ENCODE peak calls at places on chromosomes 11 and 22, in four cellular contexts. One of them, this sample, is unnamed.

GRCh38 chr22:42819412-42820069 is 37.5 kb downstream of the ARFGAP3 start:
- DNase-seq in HuH-7.5: no peak
- DNase-seq in stimulated activated CD4-positive, alpha-beta T cell treated with anti-CD3 and anti-CD28 coated beads, TNF-alpha, amount 100 ng/mL, for 48 hours: no peak
- DNase-seq in endothelial cell: no peak
- DNase-seq in this sample: no peak

GRCh38 chr22:41603873-41604332 is 14.3 kb upstream of the PMM1 start:
- DNase-seq in HuH-7.5: no peak
- DNase-seq in stimulated activated CD4-positive, alpha-beta T cell treated with anti-CD3 and anti-CD28 coated beads, TNF-alpha, amount 100 ng/mL, for 48 hours: peak
- DNase-seq in endothelial cell: no peak
- DNase-seq in this sample: no peak

GRCh38 chr22:37167176-37167980 is 17.7 kb upstream of the IL2RB start:
- DNase-seq in HuH-7.5: no peak
- DNase-seq in stimulated activated CD4-positive, alpha-beta T cell treated with anti-CD3 and anti-CD28 coated beads, TNF-alpha, amount 100 ng/mL, for 48 hours: no peak
- DNase-seq in endothelial cell: no peak
- DNase-seq in this sample: no peak

GRCh38 chr11:29224739-29225384 is 792.0 kb downstream of the KCNA4 start:
- DNase-seq in HuH-7.5: no peak
- DNase-seq in stimulated activated CD4-positive, alpha-beta T cell treated with anti-CD3 and anti-CD28 coated beads, TNF-alpha, amount 100 ng/mL, for 48 hours: no peak
- DNase-seq in endothelial cell: no peak
- DNase-seq in this sample: no peak

GRCh38 chr22:31098633-31099110 is 8.7 kb downstream of the SELENOM start:
- DNase-seq in HuH-7.5: peak
- DNase-seq in stimulated activated CD4-positive, alpha-beta T cell treated with anti-CD3 and anti-CD28 coated beads, TNF-alpha, amount 100 ng/mL, for 48 hours: no peak
- DNase-seq in endothelial cell: no peak
- DNase-seq in this sample: no peak

GRCh38 chr11:122440783-122441701 is 214.5 kb upstream of the UBASH3B start:
- DNase-seq in HuH-7.5: no peak
- DNase-seq in stimulated activated CD4-positive, alpha-beta T cell treated with anti-CD3 and anti-CD28 coated beads, TNF-alpha, amount 100 ng/mL, for 48 hours: no peak
- DNase-seq in endothelial cell: peak
- DNase-seq in this sample: no peak

GRCh38 chr11:61912530-61912898 is 4.9 kb downstream of the RAB3IL1 start:
- DNase-seq in HuH-7.5: no peak
- DNase-seq in stimulated activated CD4-positive, alpha-beta T cell treated with anti-CD3 and anti-CD28 coated beads, TNF-alpha, amount 100 ng/mL, for 48 hours: no peak
- DNase-seq in endothelial cell: no peak
- DNase-seq in this sample: no peak

GRCh38 chr11:57390535-57390934 is at the start of gene PRG2:
- DNase-seq in HuH-7.5: no peak
- DNase-seq in stimulated activated CD4-positive, alpha-beta T cell treated with anti-CD3 and anti-CD28 coated beads, TNF-alpha, amount 100 ng/mL, for 48 hours: no peak
- DNase-seq in endothelial cell: no peak
- DNase-seq in this sample: no peak

GRCh38 chr11:110773442-110773841 is 61.2 kb upstream of the ARHGAP20 start:
- DNase-seq in HuH-7.5: no peak
- DNase-seq in stimulated activated CD4-positive, alpha-beta T cell treated with anti-CD3 and anti-CD28 coated beads, TNF-alpha, amount 100 ng/mL, for 48 hours: no peak
- DNase-seq in endothelial cell: no peak
- DNase-seq in this sample: no peak

GRCh38 chr11:119371067-119371601 is 10.4 kb downstream of the USP2 start:
- DNase-seq in HuH-7.5: no peak
- DNase-seq in stimulated activated CD4-positive, alpha-beta T cell treated with anti-CD3 and anti-CD28 coated beads, TNF-alpha, amount 100 ng/mL, for 48 hours: no peak
- DNase-seq in endothelial cell: no peak
- DNase-seq in this sample: no peak

GRCh38 chr22:37419916-37420655 is 7.2 kb downstream of the ELFN2 start:
- DNase-seq in HuH-7.5: no peak
- DNase-seq in stimulated activated CD4-positive, alpha-beta T cell treated with anti-CD3 and anti-CD28 coated beads, TNF-alpha, amount 100 ng/mL, for 48 hours: no peak
- DNase-seq in endothelial cell: peak
- DNase-seq in this sample: no peak

GRCh38 chr22:43263645-43264514 is 76.9 kb upstream of the TTLL12 start:
- DNase-seq in HuH-7.5: peak
- DNase-seq in stimulated activated CD4-positive, alpha-beta T cell treated with anti-CD3 and anti-CD28 coated beads, TNF-alpha, amount 100 ng/mL, for 48 hours: peak
- DNase-seq in endothelial cell: no peak
- DNase-seq in this sample: no peak

GRCh38 chr11:102829671-102830070 is 13.7 kb downstream of the MMP3 start:
- DNase-seq in HuH-7.5: no peak
- DNase-seq in stimulated activated CD4-positive, alpha-beta T cell treated with anti-CD3 and anti-CD28 coated beads, TNF-alpha, amount 100 ng/mL, for 48 hours: no peak
- DNase-seq in endothelial cell: no peak
- DNase-seq in this sample: no peak

GRCh38 chr11:101022256-101022655 is 107.4 kb downstream of the PGR start:
- DNase-seq in HuH-7.5: no peak
- DNase-seq in stimulated activated CD4-positive, alpha-beta T cell treated with anti-CD3 and anti-CD28 coated beads, TNF-alpha, amount 100 ng/mL, for 48 hours: no peak
- DNase-seq in endothelial cell: no peak
- DNase-seq in this sample: no peak

GRCh38 chr11:15073361-15074205 is at the start of gene CALCB:
- DNase-seq in HuH-7.5: peak
- DNase-seq in stimulated activated CD4-positive, alpha-beta T cell treated with anti-CD3 and anti-CD28 coated beads, TNF-alpha, amount 100 ng/mL, for 48 hours: no peak
- DNase-seq in endothelial cell: peak
- DNase-seq in this sample: no peak

GRCh38 chr11:30487200-30487898 is 98.8 kb downstream of the MPPED2 start:
- DNase-seq in HuH-7.5: no peak
- DNase-seq in stimulated activated CD4-positive, alpha-beta T cell treated with anti-CD3 and anti-CD28 coated beads, TNF-alpha, amount 100 ng/mL, for 48 hours: no peak
- DNase-seq in endothelial cell: no peak
- DNase-seq in this sample: no peak

GRCh38 chr11:117604349-117604995 is 192.5 kb downstream of the DSCAML1 start:
- DNase-seq in HuH-7.5: no peak
- DNase-seq in stimulated activated CD4-positive, alpha-beta T cell treated with anti-CD3 and anti-CD28 coated beads, TNF-alpha, amount 100 ng/mL, for 48 hours: no peak
- DNase-seq in endothelial cell: no peak
- DNase-seq in this sample: no peak

GRCh38 chr11:27485930-27486773 is 13.6 kb upstream of the LGR4 start:
- DNase-seq in HuH-7.5: no peak
- DNase-seq in stimulated activated CD4-positive, alpha-beta T cell treated with anti-CD3 and anti-CD28 coated beads, TNF-alpha, amount 100 ng/mL, for 48 hours: no peak
- DNase-seq in endothelial cell: peak
- DNase-seq in this sample: peak

GRCh38 chr11:16815047-16815767 is 76.8 kb downstream of the C11orf58 start:
- DNase-seq in HuH-7.5: no peak
- DNase-seq in stimulated activated CD4-positive, alpha-beta T cell treated with anti-CD3 and anti-CD28 coated beads, TNF-alpha, amount 100 ng/mL, for 48 hours: no peak
- DNase-seq in endothelial cell: no peak
- DNase-seq in this sample: no peak

GRCh38 chr11:134207538-134208239 is 16.1 kb downstream of the NCAPD3 start:
- DNase-seq in HuH-7.5: no peak
- DNase-seq in stimulated activated CD4-positive, alpha-beta T cell treated with anti-CD3 and anti-CD28 coated beads, TNF-alpha, amount 100 ng/mL, for 48 hours: peak
- DNase-seq in endothelial cell: peak
- DNase-seq in this sample: no peak

GRCh38 chr11:111177037-111177988 is 68.2 kb upstream of the POU2AF2 start:
- DNase-seq in HuH-7.5: no peak
- DNase-seq in stimulated activated CD4-positive, alpha-beta T cell treated with anti-CD3 and anti-CD28 coated beads, TNF-alpha, amount 100 ng/mL, for 48 hours: no peak
- DNase-seq in endothelial cell: no peak
- DNase-seq in this sample: no peak

GRCh38 chr11:62542111-62542745 is 4.4 kb downstream of the AHNAK start:
- DNase-seq in HuH-7.5: no peak
- DNase-seq in stimulated activated CD4-positive, alpha-beta T cell treated with anti-CD3 and anti-CD28 coated beads, TNF-alpha, amount 100 ng/mL, for 48 hours: no peak
- DNase-seq in endothelial cell: no peak
- DNase-seq in this sample: no peak

GRCh38 chr11:16669799-16670415 is 68.5 kb upstream of the C11orf58 start:
- DNase-seq in HuH-7.5: no peak
- DNase-seq in stimulated activated CD4-positive, alpha-beta T cell treated with anti-CD3 and anti-CD28 coated beads, TNF-alpha, amount 100 ng/mL, for 48 hours: no peak
- DNase-seq in endothelial cell: no peak
- DNase-seq in this sample: peak

GRCh38 chr11:133834399-133835257 is 10.7 kb downstream of the SPATA19 start:
- DNase-seq in HuH-7.5: no peak
- DNase-seq in stimulated activated CD4-positive, alpha-beta T cell treated with anti-CD3 and anti-CD28 coated beads, TNF-alpha, amount 100 ng/mL, for 48 hours: no peak
- DNase-seq in endothelial cell: no peak
- DNase-seq in this sample: no peak

GRCh38 chr22:37752189-37753061 is 55.3 kb upstream of the GCAT start:
- DNase-seq in HuH-7.5: peak
- DNase-seq in stimulated activated CD4-positive, alpha-beta T cell treated with anti-CD3 and anti-CD28 coated beads, TNF-alpha, amount 100 ng/mL, for 48 hours: no peak
- DNase-seq in endothelial cell: no peak
- DNase-seq in this sample: peak

GRCh38 chr22:31082606-31083376 is 1.7 kb downstream of the SMTN start:
- DNase-seq in HuH-7.5: peak
- DNase-seq in stimulated activated CD4-positive, alpha-beta T cell treated with anti-CD3 and anti-CD28 coated beads, TNF-alpha, amount 100 ng/mL, for 48 hours: peak
- DNase-seq in endothelial cell: peak
- DNase-seq in this sample: peak

GRCh38 chr11:108115495-108116140 is 5.7 kb upstream of the ACAT1 start:
- DNase-seq in HuH-7.5: no peak
- DNase-seq in stimulated activated CD4-positive, alpha-beta T cell treated with anti-CD3 and anti-CD28 coated beads, TNF-alpha, amount 100 ng/mL, for 48 hours: no peak
- DNase-seq in endothelial cell: no peak
- DNase-seq in this sample: peak

GRCh38 chr22:29780781-29781676 is 13.9 kb downstream of the UQCR10 start:
- DNase-seq in HuH-7.5: no peak
- DNase-seq in stimulated activated CD4-positive, alpha-beta T cell treated with anti-CD3 and anti-CD28 coated beads, TNF-alpha, amount 100 ng/mL, for 48 hours: no peak
- DNase-seq in endothelial cell: no peak
- DNase-seq in this sample: no peak

GRCh38 chr11:90343670-90344069 is 120.8 kb upstream of the CHORDC1 start:
- DNase-seq in HuH-7.5: no peak
- DNase-seq in stimulated activated CD4-positive, alpha-beta T cell treated with anti-CD3 and anti-CD28 coated beads, TNF-alpha, amount 100 ng/mL, for 48 hours: no peak
- DNase-seq in endothelial cell: no peak
- DNase-seq in this sample: no peak

GRCh38 chr22:49620003-49620556 is 207.6 kb downstream of the BRD1 start:
- DNase-seq in HuH-7.5: no peak
- DNase-seq in stimulated activated CD4-positive, alpha-beta T cell treated with anti-CD3 and anti-CD28 coated beads, TNF-alpha, amount 100 ng/mL, for 48 hours: no peak
- DNase-seq in endothelial cell: no peak
- DNase-seq in this sample: no peak

GRCh38 chr22:39832627-39833074 is 60.9 kb downstream of the ENTHD1 start:
- DNase-seq in HuH-7.5: no peak
- DNase-seq in stimulated activated CD4-positive, alpha-beta T cell treated with anti-CD3 and anti-CD28 coated beads, TNF-alpha, amount 100 ng/mL, for 48 hours: no peak
- DNase-seq in endothelial cell: no peak
- DNase-seq in this sample: no peak

GRCh38 chr11:91998466-91998865 is 226.2 kb upstream of the FAT3 start:
- DNase-seq in HuH-7.5: no peak
- DNase-seq in stimulated activated CD4-positive, alpha-beta T cell treated with anti-CD3 and anti-CD28 coated beads, TNF-alpha, amount 100 ng/mL, for 48 hours: no peak
- DNase-seq in endothelial cell: no peak
- DNase-seq in this sample: no peak

GRCh38 chr11:121892131-121892681 is 223.8 kb downstream of the BLID start:
- DNase-seq in HuH-7.5: no peak
- DNase-seq in stimulated activated CD4-positive, alpha-beta T cell treated with anti-CD3 and anti-CD28 coated beads, TNF-alpha, amount 100 ng/mL, for 48 hours: no peak
- DNase-seq in endothelial cell: peak
- DNase-seq in this sample: no peak

GRCh38 chr11:95849087-95849825 is 59.0 kb downstream of the CEP57 start:
- DNase-seq in HuH-7.5: peak
- DNase-seq in stimulated activated CD4-positive, alpha-beta T cell treated with anti-CD3 and anti-CD28 coated beads, TNF-alpha, amount 100 ng/mL, for 48 hours: no peak
- DNase-seq in endothelial cell: peak
- DNase-seq in this sample: peak

GRCh38 chr11:45900916-45901617 is 6.0 kb downstream of the FREY1 start:
- DNase-seq in HuH-7.5: no peak
- DNase-seq in stimulated activated CD4-positive, alpha-beta T cell treated with anti-CD3 and anti-CD28 coated beads, TNF-alpha, amount 100 ng/mL, for 48 hours: no peak
- DNase-seq in endothelial cell: no peak
- DNase-seq in this sample: no peak

GRCh38 chr11:85751738-85752137 is 59.2 kb downstream of the SYTL2 start:
- DNase-seq in HuH-7.5: no peak
- DNase-seq in stimulated activated CD4-positive, alpha-beta T cell treated with anti-CD3 and anti-CD28 coated beads, TNF-alpha, amount 100 ng/mL, for 48 hours: no peak
- DNase-seq in endothelial cell: no peak
- DNase-seq in this sample: no peak

GRCh38 chr11:120248551-120249278 is 8.8 kb downstream of the POU2F3 start:
- DNase-seq in HuH-7.5: no peak
- DNase-seq in stimulated activated CD4-positive, alpha-beta T cell treated with anti-CD3 and anti-CD28 coated beads, TNF-alpha, amount 100 ng/mL, for 48 hours: no peak
- DNase-seq in endothelial cell: no peak
- DNase-seq in this sample: no peak

GRCh38 chr11:59794417-59794816 is 16.2 kb downstream of the MRPL16 start:
- DNase-seq in HuH-7.5: no peak
- DNase-seq in stimulated activated CD4-positive, alpha-beta T cell treated with anti-CD3 and anti-CD28 coated beads, TNF-alpha, amount 100 ng/mL, for 48 hours: no peak
- DNase-seq in endothelial cell: no peak
- DNase-seq in this sample: no peak

GRCh38 chr11:104846216-104846615 is 52.0 kb downstream of the CASP12 start:
- DNase-seq in HuH-7.5: no peak
- DNase-seq in stimulated activated CD4-positive, alpha-beta T cell treated with anti-CD3 and anti-CD28 coated beads, TNF-alpha, amount 100 ng/mL, for 48 hours: no peak
- DNase-seq in endothelial cell: no peak
- DNase-seq in this sample: no peak